ENCODE peak calls at places on chromosome 1, in six cellular contexts. G is K562, O is HepG2, L is GM12878, W is upper lobe of left lung, D is A549. K is an unnamed sample.

GRCh38 chr1:109763646-109764415 is at the start of gene EPS8L3:
- ATAC-seq in G (no peak), O (peak; percentile 97), L (no peak), W (no peak), D (peak; percentile 66), K (no peak)

GRCh38 chr1:30746212-30747027 is 11.2 kb downstream of the LAPTM5 start:
- ATAC-seq in G (peak; percentile 9), O (peak; percentile 20), L (peak; percentile 6), W (no peak), D (no peak), K (no peak)

GRCh38 chr1:247115141-247115510 is 11.0 kb upstream of the ZNF669 start:
- ATAC-seq in G (no peak), O (peak; percentile 0), L (peak; percentile 12), W (no peak), D (no peak), K (no peak)

GRCh38 chr1:201253906-201254624 is 29.2 kb upstream of the PKP1 start:
- ATAC-seq in G (peak; percentile 50), O (peak; percentile 51), L (no peak), W (no peak), D (peak; percentile 37), K (no peak)

GRCh38 chr1:190957565-190957964 is 479.9 kb upstream of the BRINP3 start:
- ATAC-seq in G (no peak), O (no peak), L (no peak), W (no peak), D (no peak), K (no peak)

GRCh38 chr1:199948587-199949280 is 78.8 kb upstream of the NR5A2 start:
- ATAC-seq in G (peak; percentile 41), O (no peak), L (no peak), W (no peak), D (no peak), K (no peak)

GRCh38 chr1:210394281-210394798 is 65.6 kb downstream of the HHAT start:
- ATAC-seq in G (no peak), O (no peak), L (peak; percentile 80), W (no peak), D (no peak), K (no peak)

GRCh38 chr1:93694039-93694438 is 12.4 kb upstream of the BCAR3 start:
- ATAC-seq in G (no peak), O (no peak), L (no peak), W (no peak), D (no peak), K (no peak)

GRCh38 chr1:21651214-21652042 is 17.7 kb downstream of the RAP1GAP start:
- ATAC-seq in G (peak; percentile 82), O (peak; percentile 55), L (peak; percentile 63), W (no peak), D (peak; percentile 18), K (peak; percentile 61)

GRCh38 chr1:11070876-11071275 is 11.1 kb upstream of the SRM start:
- ATAC-seq in G (no peak), O (no peak), L (no peak), W (no peak), D (no peak), K (no peak)

GRCh38 chr1:162363823-162364222 is 12.8 kb downstream of the SPATA46 start:
- ATAC-seq in G (no peak), O (no peak), L (no peak), W (no peak), D (no peak), K (no peak)

GRCh38 chr1:164473544-164473943 is 85.4 kb upstream of the PBX1 start:
- ATAC-seq in G (no peak), O (no peak), L (no peak), W (no peak), D (no peak), K (no peak)

GRCh38 chr1:156075775-156076204 is 6.5 kb downstream of the MEX3A start:
- ATAC-seq in G (peak; percentile 22), O (no peak), L (no peak), W (no peak), D (no peak), K (no peak)

GRCh38 chr1:108079550-108079949 is 114.6 kb upstream of the VAV3 start:
- ATAC-seq in G (peak; percentile 98), O (no peak), L (peak; percentile 31), W (no peak), D (no peak), K (no peak)

GRCh38 chr1:29180497-29181412 is 945 bp downstream of the SRSF4 start:
- ATAC-seq in G (peak; percentile 3), O (peak; percentile 12), L (peak; percentile 12), W (peak; percentile 7), D (peak; percentile 35), K (peak; percentile 9)

GRCh38 chr1:77945345-77945744 is 33.5 kb downstream of the FUBP1 start:
- ATAC-seq in G (no peak), O (no peak), L (no peak), W (no peak), D (no peak), K (no peak)

GRCh38 chr1:47572731-47573505 is 135.1 kb downstream of the FOXD2 start:
- ATAC-seq in G (no peak), O (no peak), L (no peak), W (no peak), D (no peak), K (no peak)

GRCh38 chr1:11384170-11384554 is 94.8 kb upstream of the DISP3 start:
- ATAC-seq in G (peak; percentile 80), O (no peak), L (peak; percentile 76), W (no peak), D (no peak), K (no peak)

GRCh38 chr1:193388165-193388564 is 201.8 kb upstream of the B3GALT2 start:
- ATAC-seq in G (no peak), O (no peak), L (no peak), W (no peak), D (no peak), K (no peak)

GRCh38 chr1:168918860-168919741 is 187.4 kb upstream of the ATP1B1 start:
- ATAC-seq in G (no peak), O (no peak), L (no peak), W (no peak), D (no peak), K (no peak)
- TF ChIP-seq EP300 in G (no peak), O (no peak), L (no peak), W (no peak), D (no peak), K (no peak)

GRCh38 chr1:97920832-97921571 is at the start of gene DPYD:
- ATAC-seq in G (peak; percentile 100), O (peak; percentile 98), L (peak; percentile 90), W (peak; percentile 97), D (peak; percentile 96), K (peak; percentile 96)
- TF ChIP-seq POLR2A in G (no peak), O (peak; percentile 66), L (peak; percentile 96), W (no peak), D (no peak), K (peak; percentile 62)

DNA sequence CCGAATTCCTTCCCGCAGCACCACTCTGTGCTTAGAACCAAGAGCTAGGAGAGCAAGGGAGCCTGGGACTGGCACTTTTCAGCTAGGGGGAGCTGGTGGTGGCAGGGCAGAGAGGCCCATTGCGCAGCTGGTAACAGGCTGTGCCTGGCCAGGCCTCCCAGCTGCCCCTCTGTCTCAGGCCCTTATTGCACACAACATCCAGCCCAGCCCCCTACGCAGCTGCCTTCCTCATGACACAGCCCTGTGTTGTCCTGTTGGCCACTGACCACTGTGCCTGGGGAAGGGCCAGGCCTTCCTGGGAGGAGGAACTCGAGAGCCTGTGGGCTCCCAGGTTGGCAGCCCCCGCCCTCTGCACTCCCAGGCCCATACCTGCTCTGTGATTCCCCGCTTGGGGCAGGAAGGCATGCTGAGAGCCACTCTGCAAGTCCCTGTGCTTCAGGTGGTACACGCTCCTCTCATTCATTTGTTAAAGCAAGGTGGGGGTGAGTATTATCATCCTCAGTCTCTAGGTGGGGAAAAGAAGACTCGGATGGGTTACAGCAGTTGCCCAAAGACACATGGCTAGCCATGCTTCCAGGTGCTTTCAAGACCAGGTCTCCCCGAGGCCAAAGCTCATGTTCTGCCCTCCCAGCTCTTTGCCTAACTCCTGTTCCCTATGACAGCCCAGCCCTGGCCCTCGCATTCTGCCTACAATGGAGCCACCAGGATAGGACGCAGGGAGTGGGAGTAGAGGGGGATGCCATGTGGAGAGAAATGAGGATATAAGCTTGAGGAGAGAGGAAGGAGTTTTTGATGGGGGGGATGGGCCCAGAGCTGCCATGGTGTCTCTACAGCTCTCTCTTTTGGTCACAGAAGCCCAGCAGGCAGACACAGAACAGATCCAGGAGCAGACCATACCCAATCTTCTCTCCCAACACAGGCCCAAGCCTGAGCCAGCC is 81.8 kb downstream of the TMEM53 start:
- ATAC-seq in G (no peak), O (no peak), L (no peak), W (no peak), D (no peak), K (no peak)
- TF ChIP-seq CTCF in G (no peak), O (no peak), L (no peak), W (no peak), D (no peak), K (no peak)

GRCh38 chr1:16175610-16176553 is 20.0 kb upstream of the EPHA2 start:
- ATAC-seq in G (peak; percentile 64), O (peak; percentile 58), L (no peak), W (peak; percentile 73), D (peak; percentile 41), K (peak; percentile 86)
- TF ChIP-seq EP300 in G (peak; percentile 24), O (no peak), L (no peak), W (no peak), D (no peak), K (no peak)

DNA sequence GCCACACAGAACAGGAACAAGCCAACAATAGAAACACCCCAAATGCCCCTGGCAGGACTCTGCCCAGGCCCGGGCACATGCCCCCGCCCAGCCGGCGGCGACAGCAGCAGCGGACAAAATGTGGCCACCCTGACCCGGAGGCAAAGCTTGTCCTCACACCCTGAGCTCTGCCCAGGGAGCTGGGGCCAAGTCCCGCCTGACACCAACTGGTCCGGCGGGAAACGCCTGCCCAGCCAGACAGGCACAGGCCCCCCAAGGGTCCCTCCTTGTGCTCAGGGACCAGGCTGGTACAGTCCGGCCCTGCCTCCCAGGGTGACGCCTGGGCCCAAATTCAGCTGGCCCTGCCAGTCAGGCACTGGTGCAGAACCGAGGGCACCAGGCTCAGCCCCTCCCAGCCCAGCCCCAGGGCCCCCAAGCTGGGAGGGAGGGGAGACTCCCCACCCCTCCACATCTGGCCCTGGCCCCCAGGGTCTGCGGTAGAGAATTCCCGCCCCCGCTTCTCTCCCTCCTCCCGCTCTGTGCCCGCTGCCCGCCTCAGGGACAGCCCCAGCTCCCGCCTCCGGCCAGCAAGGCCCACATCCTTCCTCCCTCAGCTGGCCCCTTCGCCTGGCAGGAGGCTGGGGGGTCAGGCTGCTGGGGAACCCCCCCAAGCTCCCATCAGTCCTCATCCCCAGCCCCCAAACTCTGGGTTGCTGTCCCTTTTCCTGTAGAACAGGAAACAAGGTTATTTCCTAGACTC is 2.0 kb downstream of the AHDC1 start:
- ATAC-seq in G (no peak), O (peak; percentile 9), L (peak; percentile 24), W (peak; percentile 3), D (peak; percentile 32), K (no peak)
- TF ChIP-seq POLR2A in G (no peak), O (no peak), L (no peak), W (no peak), D (no peak), K (no peak)

K was measured in gastroesophageal sphincter.